ENCODE peak calls at places on chromosomes 5 and 9, in six cellular contexts. P is ascending aorta; L is small intestine; B is CD8-positive, alpha-beta T cell; K is MM.1S; N is hepatocyte. X is an unnamed sample. For H3K4me1 and H3K36me3, the result is how much of the 10 kb centered on the place peaks cover.

GRCh38 chr5:159050408-159051091 is 49.2 kb downstream of the EBF1 start:
- DNase-seq in N (no peak), L (no peak), K (no peak), B (no peak), P (peak), X (peak)

GRCh38 chr5:119311688-119312087 is 44.1 kb upstream of the TNFAIP8 start:
- DNase-seq in N (no peak), P (no peak), B (no peak), L (no peak), K (no peak), X (no peak)

GRCh38 chr5:73894860-73895259 is 268.9 kb downstream of the ARHGEF28 start:
- DNase-seq in P (no peak), L (no peak), N (no peak), B (no peak), K (no peak), X (no peak)

GRCh38 chr9:132142883-132143282 is 19.0 kb upstream of the NTNG2 start:
- DNase-seq in N (no peak), L (no peak), B (no peak), P (no peak), K (no peak), X (no peak)

GRCh38 chr9:128917151-128917849 is 3.5 kb upstream of the PHYHD1 start:
- DNase-seq in B (no peak), K (no peak), P (peak), L (no peak), N (no peak), X (peak)

GRCh38 chr9:22008662-22009562 is at the start of gene CDKN2B:
- DNase-seq in L (peak), P (peak), N (peak), B (peak), K (no peak), X (peak)

GRCh38 chr5:95801532-95801931 is 21.0 kb downstream of the GLRX start:
- DNase-seq in K (no peak), P (no peak), N (no peak), B (no peak), L (no peak), X (no peak)

GRCh38 chr5:108380531-108381021 is 1.3 kb downstream of the FBXL17 start:
- DNase-seq in N (peak), P (peak), L (peak), K (peak), B (peak), X (peak)

GRCh38 chr5:10856646-10857332 is 95.8 kb upstream of the DAP start:
- DNase-seq in P (no peak), N (peak), B (no peak), K (no peak), L (no peak), X (peak)

GRCh38 chr5:8333977-8334376 is 465.0 kb downstream of the MTRR start:
- DNase-seq in L (no peak), P (no peak), K (no peak), B (no peak), N (no peak), X (no peak)

GRCh38 chr9:97594414-97594921 is 38.7 kb downstream of the TSTD2 start:
- DNase-seq in K (no peak), P (no peak), B (no peak), N (no peak), L (no peak), X (no peak)

GRCh38 chr5:29697786-29698414 is 1495.6 kb upstream of the CDH6 start:
- DNase-seq in L (no peak), N (peak), P (no peak), K (peak), B (no peak), X (no peak)

GRCh38 chr5:36635721-36636390 is 29.4 kb downstream of the SLC1A3 start:
- DNase-seq in L (no peak), B (no peak), N (no peak), K (no peak), P (no peak), X (no peak)

GRCh38 chr5:150600951-150601773 is 39.3 kb upstream of the SYNPO start:
- DNase-seq in L (no peak), B (no peak), N (no peak), P (no peak), K (no peak), X (peak)

GRCh38 chr5:150599917-150600511 is 40.4 kb upstream of the SYNPO start:
- DNase-seq in P (peak), K (no peak), B (no peak), L (no peak), N (peak), X (peak)

GRCh38 chr5:150603491-150603890 is 37.0 kb upstream of the SYNPO start:
- DNase-seq in B (no peak), P (no peak), K (no peak), L (no peak), N (no peak), X (no peak)

GRCh38 chr5:150603052-150603451 is 37.4 kb upstream of the SYNPO start:
- DNase-seq in N (no peak), K (no peak), P (no peak), L (no peak), B (no peak), X (no peak)

GRCh38 chr5:150601774-150602345 is 38.6 kb upstream of the SYNPO start:
- DNase-seq in B (no peak), N (no peak), K (no peak), L (no peak), P (no peak), X (no peak)
- H3K4me1 ChIP-seq in B (under half), N (half or more), K (under half), L (under half), P (half or more), X (under half)

DNA sequence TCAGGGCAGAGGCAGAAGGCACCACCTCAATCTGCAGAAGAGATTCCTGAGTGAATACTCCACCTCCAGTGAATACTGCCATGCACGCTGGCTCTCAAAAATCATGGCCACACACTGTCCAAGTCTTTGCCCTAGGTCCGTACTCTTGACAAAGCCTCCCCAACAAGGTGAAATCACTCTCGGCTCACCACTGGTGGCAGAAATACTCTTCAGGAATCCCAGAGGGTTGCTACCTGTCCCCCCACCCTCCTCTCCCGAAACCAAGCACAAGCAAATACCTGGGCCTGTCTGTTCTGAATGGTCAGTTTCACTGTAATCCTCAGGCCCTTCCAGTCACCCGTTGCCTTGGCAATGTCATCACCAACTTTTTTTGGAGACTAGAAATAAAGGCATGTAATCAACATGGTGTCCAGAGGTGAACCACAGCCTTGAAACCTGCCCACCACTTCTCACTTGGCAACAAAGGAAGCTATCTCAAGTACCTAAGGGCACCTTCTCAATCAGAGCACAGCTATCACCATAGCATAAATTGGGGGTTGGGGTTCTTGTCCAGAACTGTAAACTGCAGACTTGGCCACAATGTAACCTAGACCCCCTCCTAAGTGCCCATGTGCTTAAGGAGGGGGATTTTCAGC is 1.8 kb downstream of the RPL12 start:
- DNase-seq in L (no peak), K (no peak), B (no peak), P (no peak), N (no peak), X (peak)
- H3K36me3 ChIP-seq in L (under half), K (under half), B (under half), P (under half), N (under half), X (half or more)

DNA sequence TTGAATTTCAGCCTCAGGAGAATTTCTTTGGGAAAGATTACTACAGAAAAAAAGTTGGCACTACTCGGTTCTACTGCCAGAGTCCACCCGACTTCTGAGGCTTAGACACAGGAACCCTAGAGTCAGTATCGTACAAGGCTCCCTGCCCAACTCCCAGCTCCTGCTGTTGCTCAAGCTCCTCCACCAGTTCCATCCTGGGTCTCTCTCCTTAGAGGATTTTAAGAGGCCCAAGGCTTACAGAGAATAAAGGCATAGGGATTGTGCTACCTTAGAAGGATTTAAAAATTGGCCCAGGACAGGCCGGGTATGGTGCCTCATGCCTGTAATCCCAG is 29.0 kb upstream of the SSBP2 start:
- DNase-seq in L (no peak), B (no peak), K (no peak), P (no peak), N (no peak), X (no peak)
- H3K4me3 ChIP-seq in L (no peak), B (no peak), K (no peak), P (no peak), N (no peak), X (peak)

GRCh38 chr9:113563856-113564514 is 100.5 kb downstream of the RGS3 start:
- DNase-seq in P (peak), L (peak), N (no peak), B (no peak), K (no peak), X (no peak)
- H3K4me1 ChIP-seq in P (half or more), L (under half), N (under half), B (under half), K (under half), X (under half)

DNA sequence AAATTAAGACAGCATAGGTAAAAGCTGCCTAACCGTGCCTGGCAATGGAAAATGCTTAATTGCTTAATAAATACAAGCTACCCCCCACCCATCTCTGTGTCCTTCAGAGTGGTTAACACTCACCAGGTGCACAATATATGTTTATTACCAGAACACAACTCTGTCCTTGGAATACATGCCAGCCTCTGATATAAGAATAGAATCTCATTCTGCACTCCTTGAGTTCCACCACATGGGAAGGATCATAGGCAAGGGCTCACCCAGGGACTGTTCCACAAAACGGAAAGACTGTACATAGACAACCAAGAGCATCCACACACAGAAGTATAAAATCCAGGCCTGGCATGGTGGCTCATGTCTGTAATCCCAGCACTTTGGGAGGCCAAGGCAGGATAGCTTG is 91.4 kb downstream of the STRBP start:
- DNase-seq in N (no peak), B (no peak), L (no peak), P (no peak), K (no peak), X (no peak)
- H3K36me3 ChIP-seq in N (under half), B (under half), L (under half), P (under half), K (under half), X (under half)

DNA sequence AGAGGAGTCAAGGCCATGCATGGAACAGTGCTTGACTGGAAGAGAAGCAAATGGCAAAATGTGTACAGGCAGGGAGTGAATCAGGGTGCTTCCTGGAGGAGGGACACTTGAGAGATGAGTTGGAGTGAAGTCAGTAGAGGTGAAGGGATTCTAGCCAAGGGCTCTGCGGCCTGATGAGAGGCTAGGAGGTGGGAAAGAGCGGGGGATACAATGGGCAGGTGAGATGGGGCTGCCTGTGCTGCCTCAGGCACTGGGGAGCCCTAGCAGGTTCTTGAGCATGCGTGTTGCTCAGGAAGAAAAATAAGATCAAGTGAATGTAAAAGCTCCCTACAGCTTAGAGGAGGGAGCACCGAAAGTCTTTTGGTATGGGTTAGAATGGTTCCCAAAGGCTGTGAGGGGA is 22.3 kb downstream of the ERGIC1 start:
- DNase-seq in N (no peak), L (no peak), P (no peak), B (no peak), K (no peak), X (no peak)
- H3K4me3 ChIP-seq in N (no peak), L (no peak), P (no peak), B (no peak), K (no peak), X (no peak)

GRCh38 chr9:114905160-114905940 is 25.0 kb downstream of the TNFSF8 start:
- DNase-seq in P (no peak), K (no peak), B (no peak), N (no peak), L (no peak), X (no peak)
- H3K4me1 ChIP-seq in P (under half), K (half or more), B (half or more), N (under half), L (under half), X (under half)

GRCh38 chr5:1080414-1080813 is 31.4 kb downstream of the SLC12A7 start:
- DNase-seq in B (no peak), K (no peak), N (no peak), P (no peak), L (no peak), X (no peak)
- H3K36me3 ChIP-seq in B (under half), K (under half), N (under half), P (under half), L (under half), X (under half)

DNA sequence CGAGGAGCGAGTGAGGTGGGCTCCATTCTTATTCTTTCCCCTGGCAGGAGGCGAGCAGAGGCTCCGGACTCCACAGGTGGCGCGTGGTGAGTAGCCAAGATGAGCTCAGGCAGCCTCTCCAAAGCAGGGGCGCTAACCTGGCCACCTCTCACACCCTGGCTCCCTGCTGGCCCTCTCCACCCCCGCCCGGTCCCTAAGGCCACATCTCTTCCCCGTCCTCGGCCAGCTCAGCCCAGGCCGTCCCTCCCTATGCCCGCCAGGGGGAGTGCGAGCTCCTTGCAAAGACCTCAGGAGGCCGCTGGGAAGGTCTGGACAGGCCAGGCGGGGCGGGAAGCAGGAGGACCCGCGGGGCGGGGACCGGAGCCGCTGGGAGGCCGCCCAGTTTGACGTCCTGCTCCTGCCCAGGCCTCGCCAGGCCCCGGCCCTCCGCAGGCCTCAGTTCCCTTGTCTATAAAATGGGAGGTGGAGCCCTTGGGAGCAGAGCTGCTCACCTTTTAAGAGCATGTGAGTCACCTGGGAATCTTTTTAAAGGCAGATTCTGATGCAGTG is 46.3 kb upstream of the GGTA1 start:
- DNase-seq in K (peak), L (peak), P (peak), B (peak), N (peak), X (peak)
- H3K4me3 ChIP-seq in K (peak), L (no peak), P (peak), B (no peak), N (no peak), X (peak)

DNA sequence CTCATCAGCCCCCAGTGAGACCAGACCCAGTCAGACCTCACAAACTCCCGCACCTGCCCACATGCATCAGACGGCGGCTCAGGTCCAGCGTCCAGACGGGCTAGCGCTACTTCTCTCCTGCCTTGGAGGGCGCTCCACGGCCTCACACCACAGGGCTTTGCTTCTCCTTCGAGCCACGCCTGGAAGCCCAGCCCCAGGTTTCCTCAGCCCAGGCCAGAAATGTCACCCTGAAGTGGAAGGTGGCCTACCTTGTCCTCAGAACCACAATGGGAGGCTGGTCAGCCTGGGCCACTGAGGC is 2.8 kb downstream of the NACC2 start:
- DNase-seq in L (no peak), N (no peak), P (no peak), B (no peak), K (no peak), X (no peak)
- H3K4me1 ChIP-seq in L (under half), N (under half), P (half or more), B (under half), K (under half), X (under half)

X was measured in adipocyte.